ENCODE peak calls at places on chromosomes 12 and 14, in seven cellular contexts. N is right lobe of liver, T is astrocyte of the spinal cord, B is progenitor cell of endocrine pancreas, C is AG04450, U is cardiac muscle cell, X is HFF-Myc. D is an unnamed sample.

GRCh38 chr12:131437706-131438210 is 273.1 kb upstream of the SFSWAP start:
- DNase-seq in N (no peak), B (no peak), T (no peak), U (no peak), C (no peak), X (no peak), D (no peak)

GRCh38 chr14:91501348-91501747 is 8.8 kb downstream of the PPP4R3A start:
- DNase-seq in U (no peak), X (no peak), C (no peak), N (no peak), B (no peak), T (no peak), D (no peak)

GRCh38 chr14:56794557-56795283 is 15.6 kb downstream of the OTX2 start:
- DNase-seq in X (no peak), T (no peak), U (peak; percentile 50), C (no peak), N (no peak), B (no peak), D (peak; percentile 69)

GRCh38 chr12:75488553-75488952 is 8.0 kb downstream of the GLIPR1 start:
- DNase-seq in X (no peak), N (no peak), U (peak; percentile 17), C (no peak), B (no peak), T (peak; percentile 49), D (peak; percentile 38)

GRCh38 chr12:115542656-115543055 is 734.8 kb downstream of the MED13L start:
- DNase-seq in B (no peak), U (no peak), T (no peak), X (no peak), C (no peak), N (no peak), D (no peak)

GRCh38 chr14:65639216-65639615 is 226.7 kb downstream of the FUT8 start:
- DNase-seq in U (no peak), N (no peak), X (no peak), B (no peak), C (no peak), T (peak; percentile 16), D (no peak)

GRCh38 chr14:50335389-50335788 is 23.3 kb downstream of the DMAC2L start:
- DNase-seq in U (peak; percentile 39), X (no peak), N (no peak), T (peak; percentile 83), C (no peak), B (no peak), D (peak; percentile 89)

GRCh38 chr12:80187660-80188090 is 88.3 kb downstream of the OTOGL start:
- DNase-seq in U (peak; percentile 78), T (peak; percentile 56), X (peak; percentile 56), B (no peak), N (no peak), C (no peak), D (no peak)

GRCh38 chr12:47164730-47165439 is 85.1 kb upstream of the AMIGO2 start:
- DNase-seq in C (no peak), U (no peak), N (no peak), T (peak; percentile 86), B (no peak), X (no peak), D (no peak)

GRCh38 chr14:72836085-72836484 is 57.8 kb downstream of the DPF3 start:
- DNase-seq in X (no peak), C (no peak), B (no peak), U (no peak), N (no peak), T (no peak), D (no peak)

GRCh38 chr12:47155457-47156166 is 75.9 kb upstream of the AMIGO2 start:
- DNase-seq in N (no peak), X (no peak), T (peak; percentile 30), U (no peak), C (no peak), B (no peak), D (no peak)

GRCh38 chr14:74647834-74648361 is 35.9 kb upstream of the LTBP2 start:
- DNase-seq in U (no peak), N (no peak), X (no peak), C (no peak), B (no peak), T (no peak), D (no peak)

GRCh38 chr12:98156697-98157096 is 358.7 kb upstream of the TMPO start:
- DNase-seq in C (no peak), B (no peak), N (no peak), U (no peak), X (no peak), T (no peak), D (no peak)

GRCh38 chr12:52020539-52021336 is 14.0 kb downstream of the TAMALIN start:
- DNase-seq in T (peak; percentile 28), U (peak; percentile 83), N (no peak), C (no peak), B (peak; percentile 64), X (no peak), D (peak; percentile 85)

GRCh38 chr12:47837190-47838171 is 17.8 kb upstream of the HDAC7 start:
- DNase-seq in N (peak; percentile 70), X (no peak), T (peak; percentile 75), B (peak; percentile 60), U (peak; percentile 81), C (no peak), D (peak; percentile 78)

GRCh38 chr12:124309744-124310143 is 14.9 kb downstream of the RFLNA start:
- DNase-seq in C (no peak), U (no peak), T (no peak), N (no peak), B (no peak), X (no peak), D (no peak)

GRCh38 chr14:85688024-85688423 is 158.1 kb downstream of the FLRT2 start:
- DNase-seq in X (no peak), B (no peak), U (no peak), T (no peak), N (no peak), C (no peak), D (no peak)

GRCh38 chr12:122072031-122072970 is 6.3 kb upstream of the MLXIP start:
- DNase-seq in C (no peak), X (no peak), T (peak; percentile 95), B (no peak), U (peak; percentile 45), N (peak; percentile 78), D (peak; percentile 26)

GRCh38 chr14:52272375-52272774 is 4.9 kb downstream of the PTGDR start:
- DNase-seq in B (no peak), U (peak; percentile 23), N (no peak), T (peak; percentile 14), X (no peak), C (no peak), D (peak; percentile 64)

GRCh38 chr12:5206401-5207175 is 162.9 kb downstream of the KCNA5 start:
- DNase-seq in N (no peak), C (no peak), X (no peak), U (no peak), T (no peak), B (no peak), D (no peak)

GRCh38 chr14:64118892-64119291 is 175.3 kb downstream of the ESR2 start:
- DNase-seq in C (no peak), N (no peak), B (no peak), X (no peak), U (no peak), T (no peak), D (no peak)

GRCh38 chr14:85439696-85440328 is 90.1 kb upstream of the FLRT2 start:
- DNase-seq in C (no peak), X (no peak), T (peak; percentile 44), N (no peak), U (peak; percentile 52), B (no peak), D (no peak)

GRCh38 chr12:2654741-2655140 is 140.0 kb upstream of the FKBP4 start:
- DNase-seq in T (no peak), N (peak; percentile 9), U (no peak), X (no peak), B (no peak), C (no peak), D (no peak)

GRCh38 chr12:62605972-62606371 is 139.3 kb downstream of the MON2 start:
- DNase-seq in C (no peak), N (no peak), X (no peak), B (no peak), T (no peak), U (no peak), D (peak; percentile 40)

GRCh38 chr12:49292729-49293055 is 2.3 kb upstream of the PRPH start:
- DNase-seq in B (no peak), X (no peak), C (no peak), N (no peak), U (no peak), T (no peak), D (no peak)

GRCh38 chr12:111066744-111067437 is 146.5 kb upstream of the MYL2 start:
- DNase-seq in B (no peak), N (no peak), T (no peak), C (no peak), U (no peak), X (no peak), D (no peak)

GRCh38 chr12:132506730-132507538 is 17.0 kb downstream of the FBRSL1 start:
- DNase-seq in N (peak; percentile 69), T (peak; percentile 63), X (peak; percentile 61), U (peak; percentile 58), B (no peak), C (peak; percentile 38), D (no peak)

GRCh38 chr12:47023944-47024343 is 55.5 kb upstream of the PCED1B start:
- DNase-seq in T (no peak), B (no peak), U (no peak), N (no peak), X (no peak), C (no peak), D (no peak)

GRCh38 chr12:51189790-51190355 is 16.9 kb upstream of the TFCP2 start:
- DNase-seq in N (no peak), X (no peak), T (no peak), C (no peak), U (no peak), B (no peak), D (no peak)

DNA sequence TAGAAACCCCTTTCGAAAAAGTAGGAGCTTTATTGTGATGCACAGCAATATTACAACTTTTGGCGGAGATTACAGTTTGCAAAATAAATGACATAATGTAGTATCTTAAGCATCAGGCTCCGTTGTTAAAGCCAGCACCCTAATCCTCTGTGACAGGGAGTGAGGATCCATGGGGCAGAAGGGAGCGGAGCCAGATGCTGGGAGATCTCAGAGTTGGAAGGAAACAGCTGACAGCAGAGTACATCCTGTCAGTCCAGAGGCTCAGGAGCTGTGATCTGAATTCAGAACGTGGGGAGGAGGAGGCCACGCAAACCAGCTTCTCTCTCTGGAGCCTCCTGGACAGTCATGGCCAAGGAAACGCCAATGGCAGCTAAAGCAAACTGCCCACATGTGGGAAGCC is 55.7 kb downstream of the TMTC1 start:
- DNase-seq in B (no peak), C (no peak), X (no peak), T (no peak), U (no peak), N (no peak), D (no peak)
- TF ChIP-seq CTCF in B (no peak), C (no peak), X (no peak), T (no peak), U (no peak), N (no peak), D (no peak)

GRCh38 chr12:40446385-40446784 is 221.6 kb downstream of the LRRK2 start:
- DNase-seq in T (peak; percentile 3), B (no peak), X (peak; percentile 0), C (no peak), N (no peak), U (peak; percentile 28), D (peak; percentile 37)
- TF ChIP-seq CTCF in T (peak; percentile 36), B (peak; percentile 56), X (peak; percentile 25), C (peak; percentile 33), N (peak; percentile 42), U (peak; percentile 8), D (peak; percentile 59)

GRCh38 chr12:102421801-102422583 is 58.4 kb downstream of the IGF1 start:
- DNase-seq in N (no peak), X (no peak), U (no peak), T (no peak), B (no peak), C (no peak), D (no peak)
- TF ChIP-seq CTCF in N (no peak), X (no peak), U (no peak), T (no peak), B (no peak), C (no peak), D (no peak)

GRCh38 chr12:120795441-120796178 is 70.0 kb downstream of the ACADS start:
- DNase-seq in N (no peak), X (no peak), U (no peak), T (no peak), B (no peak), C (no peak), D (no peak)
- TF ChIP-seq CTCF in N (no peak), X (no peak), U (no peak), T (no peak), B (no peak), C (no peak), D (no peak)